ENCODE peak calls at places on chromosomes 4 and X, in seven cellular contexts. W, L, F, S, Z, A and P are unnamed samples.
A peak's percentile ranks its signal among the peaks of the same experiment; 100 is the strongest.

GRCh38 chrX:65516756-65517155 is 17.8 kb downstream of the LAS1L start:
- DNase-seq in W (no peak), L (no peak), F (no peak), S (no peak), Z (no peak), A (no peak), P (no peak)

GRCh38 chr4:84937381-84937977 is 29.0 kb downstream of the WDFY3 start:
- DNase-seq in W (no peak), L (no peak), F (no peak), S (no peak), Z (no peak), A (no peak), P (no peak)

GRCh38 chrX:21929209-21929608 is 11.3 kb upstream of the SMS start:
- DNase-seq in W (no peak), L (no peak), F (no peak), S (no peak), Z (no peak), A (no peak), P (no peak)

GRCh38 chr4:2696423-2696822 is 59.7 kb downstream of the TNIP2 start:
- DNase-seq in W (no peak), L (no peak), F (no peak), S (no peak), Z (no peak), A (no peak), P (no peak)

GRCh38 chr4:150302553-150302952 is 224.3 kb downstream of the DCLK2 start:
- DNase-seq in W (no peak), L (peak; percentile 96), F (no peak), S (peak; percentile 90), Z (no peak), A (no peak), P (peak; percentile 69)

GRCh38 chrX:14497184-14497666 is 32.1 kb upstream of the GLRA2 start:
- DNase-seq in W (peak; percentile 23), L (peak; percentile 12), F (peak; percentile 7), S (no peak), Z (no peak), A (no peak), P (no peak)

GRCh38 chr4:72084587-72085011 is 52.8 kb downstream of the NPFFR2 start:
- DNase-seq in W (no peak), L (no peak), F (no peak), S (no peak), Z (no peak), A (no peak), P (no peak)

GRCh38 chrX:637660-638481 is 7.3 kb downstream of the SHOX start:
- DNase-seq in W (no peak), L (no peak), F (no peak), S (no peak), Z (no peak), A (no peak), P (no peak)

GRCh38 chr4:76850010-76850441 is 47.9 kb downstream of the SOWAHB start:
- DNase-seq in W (no peak), L (peak; percentile 97), F (no peak), S (peak; percentile 87), Z (no peak), A (no peak), P (no peak)

GRCh38 chrX:132395059-132395458 is 93.8 kb downstream of the MBNL3 start:
- DNase-seq in W (no peak), L (no peak), F (no peak), S (no peak), Z (no peak), A (no peak), P (no peak)